ENCODE peak calls at places on chromosome 22, in seven cellular contexts. I is occipital lobe, J is skeletal muscle cell, V is AG09319, N is H9, S is cardiac muscle cell, O is KBM-7. G is an unnamed sample.

GRCh38 chr22:21682385-21683175 is 16.8 kb downstream of the PPIL2 start:
- DNase-seq in O (no peak), N (no peak), J (no peak), I (no peak), S (no peak), V (no peak), G (no peak)

GRCh38 chr22:20272700-20273099 is 4.6 kb upstream of the RTN4R start:
- DNase-seq in S (no peak), N (no peak), I (peak), V (no peak), J (no peak), O (no peak), G (no peak)

GRCh38 chr22:23113067-23113846 is 28.5 kb downstream of the RSPH14 start:
- DNase-seq in N (no peak), I (peak), J (peak), V (no peak), S (no peak), O (no peak), G (no peak)

GRCh38 chr22:19870153-19871022 is 15.7 kb upstream of the GNB1L start:
- DNase-seq in J (no peak), I (no peak), S (no peak), O (no peak), V (no peak), N (peak), G (no peak)

GRCh38 chr22:45007946-45008852 is 1.6 kb downstream of the PHF21B start:
- DNase-seq in N (peak), S (peak), O (no peak), I (no peak), V (no peak), J (no peak), G (no peak)

GRCh38 chr22:24141586-24141985 is 39.7 kb upstream of the SUSD2 start:
- DNase-seq in O (no peak), I (no peak), S (no peak), V (no peak), N (no peak), J (no peak), G (no peak)

GRCh38 chr22:44881624-44882023 is 128.2 kb downstream of the PHF21B start:
- DNase-seq in I (no peak), S (no peak), N (no peak), V (no peak), O (no peak), J (no peak), G (no peak)

GRCh38 chr22:37566903-37567798 is 6.9 kb downstream of the CDC42EP1 start:
- DNase-seq in S (peak), N (peak), J (no peak), I (peak), V (no peak), O (peak), G (no peak)

GRCh38 chr22:29475550-29475949 is 4.5 kb upstream of the NEFH start:
- DNase-seq in O (no peak), N (no peak), J (no peak), V (no peak), S (no peak), I (no peak), G (no peak)

GRCh38 chr22:17788528-17789378 is 14.5 kb upstream of the BID start:
- DNase-seq in V (no peak), S (no peak), O (no peak), I (no peak), N (peak), J (no peak), G (no peak)

GRCh38 chr22:17098379-17098819 is 13.6 kb downstream of the IL17RA start:
- DNase-seq in I (no peak), J (no peak), O (peak), S (no peak), V (no peak), N (no peak), G (no peak)

GRCh38 chr22:23831261-23831660 is 7.5 kb downstream of the DERL3 start:
- DNase-seq in O (no peak), N (no peak), V (no peak), S (no peak), I (no peak), J (no peak), G (no peak)

GRCh38 chr22:30210235-30210831 is 36.2 kb downstream of the LIF start:
- DNase-seq in N (peak), J (no peak), O (no peak), S (no peak), V (no peak), I (no peak), G (peak)

GRCh38 chr22:37746366-37747089 is 49.7 kb downstream of the TRIOBP start:
- DNase-seq in O (no peak), I (no peak), N (no peak), V (no peak), J (no peak), S (peak), G (no peak)

GRCh38 chr22:31574015-31574670 is 77.8 kb downstream of the SFI1 start:
- DNase-seq in N (no peak), O (no peak), I (no peak), V (no peak), J (peak), S (no peak), G (no peak)

GRCh38 chr22:43411981-43412807 is at the start of gene MPPED1:
- DNase-seq in J (no peak), S (peak), N (no peak), V (no peak), I (no peak), O (no peak), G (no peak)

GRCh38 chr22:39728236-39728860 is 157.8 kb downstream of the CACNA1I start:
- DNase-seq in J (no peak), S (no peak), O (no peak), I (no peak), V (no peak), N (no peak), G (no peak)

GRCh38 chr22:40004836-40005235 is 10.1 kb downstream of the FAM83F start:
- DNase-seq in I (no peak), S (no peak), V (no peak), O (no peak), N (no peak), J (no peak), G (no peak)

GRCh38 chr22:42905702-42906183 is 48.7 kb upstream of the ARFGAP3 start:
- DNase-seq in V (no peak), O (no peak), I (no peak), S (no peak), N (no peak), J (no peak), G (no peak)

GRCh38 chr22:24059793-24060192 is 48.7 kb downstream of the CABIN1 start:
- DNase-seq in J (no peak), V (no peak), N (no peak), S (no peak), O (no peak), I (no peak), G (no peak)

GRCh38 chr22:46245515-46245914 is 4.6 kb downstream of the CDPF1 start:
- DNase-seq in J (no peak), N (no peak), I (peak), V (no peak), S (no peak), O (no peak), G (no peak)

GRCh38 chr22:33921576-33922181 is 1.4 kb upstream of the LARGE1 start:
- DNase-seq in I (peak), O (peak), N (peak), J (no peak), V (no peak), S (peak), G (no peak)

GRCh38 chr22:35868938-35869337 is 151.3 kb downstream of the APOL5 start:
- DNase-seq in V (no peak), N (no peak), J (no peak), O (no peak), S (no peak), I (no peak), G (no peak)

GRCh38 chr22:40193429-40194421 is 16.0 kb downstream of the TNRC6B start:
- DNase-seq in V (no peak), J (no peak), O (peak), N (peak), S (peak), I (no peak), G (no peak)

GRCh38 chr22:32309585-32310251 is 47.9 kb upstream of the RFPL3 start:
- DNase-seq in S (no peak), O (no peak), V (no peak), J (no peak), I (no peak), N (no peak), G (no peak)

GRCh38 chr22:26612652-26613051 is 5.2 kb downstream of the CRYBB1 start:
- DNase-seq in J (no peak), V (no peak), O (no peak), S (no peak), I (no peak), N (no peak), G (no peak)

GRCh38 chr22:37241351-37242142 is 2.5 kb downstream of the RAC2 start:
- DNase-seq in I (no peak), J (no peak), O (no peak), V (no peak), N (no peak), S (no peak), G (no peak)

GRCh38 chr22:16827506-16827905 is 2.3 kb upstream of the XKR3 start:
- DNase-seq in V (no peak), S (no peak), I (no peak), J (no peak), O (no peak), N (no peak), G (no peak)

GRCh38 chr22:42560381-42560780 is 6.6 kb downstream of the SERHL2 start:
- DNase-seq in V (no peak), O (no peak), J (no peak), I (no peak), S (no peak), N (no peak), G (no peak)

GRCh38 chr22:43126506-43127165 is 16.1 kb downstream of the BIK start:
- DNase-seq in I (no peak), V (no peak), N (no peak), S (no peak), J (no peak), O (no peak), G (peak)

GRCh38 chr22:30304495-30305244 is 15.4 kb upstream of the CASTOR1 start:
- DNase-seq in V (no peak), N (no peak), J (no peak), I (no peak), O (no peak), S (no peak), G (no peak)

GRCh38 chr22:17862646-17863181 is 88.4 kb upstream of the BID start:
- DNase-seq in I (no peak), N (no peak), J (no peak), O (peak), S (no peak), V (no peak), G (no peak)

GRCh38 chr22:41620646-41621098 is at the start of gene DESI1:
- DNase-seq in I (no peak), N (no peak), S (no peak), O (no peak), J (no peak), V (no peak), G (no peak)

GRCh38 chr22:45139693-45140092 is 24.0 kb upstream of the NUP50 start:
- DNase-seq in J (no peak), S (no peak), O (no peak), I (no peak), V (no peak), N (no peak), G (no peak)

GRCh38 chr22:43884600-43885318 is 7.1 kb downstream of the PNPLA5 start:
- DNase-seq in J (no peak), O (peak), N (peak), I (no peak), V (peak), S (peak), G (no peak)

GRCh38 chr22:46652081-46652929 is 32.1 kb downstream of the GRAMD4 start:
- DNase-seq in S (no peak), O (no peak), N (no peak), I (no peak), V (no peak), J (no peak), G (no peak)

GRCh38 chr22:29167032-29167911 is 38.4 kb upstream of the EMID1 start:
- DNase-seq in J (no peak), S (no peak), O (peak), V (no peak), I (no peak), N (no peak), G (no peak)

G was measured in retinal pigment epithelial cell.